ENCODE peak calls at places on chromosomes 11 and 22, in six cellular contexts. Q is GM23248; S is astrocyte; T is neuronal stem cell; C is OCI-LY7; E is CD8-positive, alpha-beta memory T cell. Z is an unnamed sample.
A peak's percentile ranks its signal among the peaks of the same experiment; 100 is the strongest.

GRCh38 chr22:49462795-49463194 is 364.9 kb downstream of the BRD1 start:
- DNase-seq in Q (no peak), S (no peak), T (no peak), C (no peak), E (no peak), Z (no peak)

GRCh38 chr11:28114731-28115130 is 6.5 kb downstream of the METTL15 start:
- DNase-seq in Q (no peak), S (no peak), T (no peak), C (no peak), E (no peak), Z (no peak)

GRCh38 chr22:46931881-46932280 is 169.4 kb downstream of the TBC1D22A start:
- DNase-seq in Q (no peak), S (peak; percentile 87), T (no peak), C (no peak), E (no peak), Z (no peak)

GRCh38 chr11:112762686-112763048 is 198.6 kb upstream of the NCAM1 start:
- DNase-seq in Q (no peak), S (no peak), T (no peak), C (no peak), E (no peak), Z (no peak)

GRCh38 chr11:134612416-134613030 is 200.5 kb upstream of the B3GAT1 start:
- DNase-seq in Q (no peak), S (no peak), T (no peak), C (no peak), E (no peak), Z (no peak)

GRCh38 chr22:49025791-49026475 is 801.7 kb downstream of the BRD1 start:
- DNase-seq in Q (no peak), S (no peak), T (no peak), C (no peak), E (peak; percentile 35), Z (no peak)

GRCh38 chr11:92259861-92260260 is 35.2 kb downstream of the FAT3 start:
- DNase-seq in Q (no peak), S (no peak), T (no peak), C (no peak), E (no peak), Z (peak; percentile 14)

GRCh38 chr11:63793163-63793562 is 20.1 kb upstream of the SPINDOC start:
- DNase-seq in Q (no peak), S (no peak), T (no peak), C (no peak), E (no peak), Z (no peak)

GRCh38 chr11:16834384-16834783 is 95.9 kb downstream of the C11orf58 start:
- DNase-seq in Q (no peak), S (no peak), T (no peak), C (no peak), E (no peak), Z (no peak)

GRCh38 chr11:84396521-84396920 is 1110.4 kb upstream of the CCDC90B start:
- DNase-seq in Q (peak; percentile 60), S (peak; percentile 8), T (no peak), C (no peak), E (no peak), Z (no peak)

GRCh38 chr11:28048812-28049211 is 59.1 kb downstream of the KIF18A start:
- DNase-seq in Q (no peak), S (no peak), T (no peak), C (no peak), E (no peak), Z (no peak)

GRCh38 chr22:31605851-31606585 is 56.0 kb downstream of the PISD start:
- DNase-seq in Q (no peak), S (no peak), T (no peak), C (no peak), E (no peak), Z (no peak)

GRCh38 chr11:72551571-72551970 is 117.2 kb upstream of the CLPB start:
- DNase-seq in Q (no peak), S (no peak), T (no peak), C (no peak), E (no peak), Z (no peak)

GRCh38 chr11:63532799-63533475 is 3.7 kb upstream of the PLAAT4 start:
- DNase-seq in Q (no peak), S (peak; percentile 53), T (no peak), C (no peak), E (no peak), Z (peak; percentile 28)

GRCh38 chr11:36218283-36218921 is 70.8 kb downstream of the COMMD9 start:
- DNase-seq in Q (no peak), S (no peak), T (no peak), C (no peak), E (no peak), Z (no peak)

GRCh38 chr11:123111465-123111864 is 49.5 kb upstream of the HSPA8 start:
- DNase-seq in Q (peak; percentile 73), S (peak; percentile 46), T (peak; percentile 39), C (peak; percentile 66), E (no peak), Z (peak; percentile 70)

GRCh38 chr11:35427158-35427557 is 7.8 kb upstream of the SLC1A2 start:
- DNase-seq in Q (peak; percentile 78), S (peak; percentile 71), T (no peak), C (no peak), E (no peak), Z (no peak)

GRCh38 chr11:65432686-65433582 is 10.3 kb downstream of the NEAT1 start:
- DNase-seq in Q (peak; percentile 62), S (no peak), T (no peak), C (peak; percentile 72), E (peak; percentile 30), Z (no peak)

GRCh38 chr11:110095554-110095953 is 2.4 kb downstream of the ZC3H12C start:
- DNase-seq in Q (peak; percentile 28), S (no peak), T (no peak), C (no peak), E (no peak), Z (no peak)

GRCh38 chr11:6755303-6755952 is 16.3 kb downstream of the OR2AG2 start:
- DNase-seq in Q (peak; percentile 52), S (no peak), T (peak; percentile 44), C (peak; percentile 47), E (peak; percentile 55), Z (peak; percentile 67)

GRCh38 chr11:47394322-47395224 is 13.8 kb upstream of the SLC39A13 start:
- DNase-seq in Q (no peak), S (no peak), T (no peak), C (peak; percentile 88), E (peak; percentile 73), Z (peak; percentile 2)

GRCh38 chr11:78189851-78190250 is 1.1 kb downstream of the USP35 start:
- DNase-seq in Q (peak; percentile 18), S (no peak), T (no peak), C (peak; percentile 39), E (peak; percentile 26), Z (no peak)

GRCh38 chr11:12678991-12679390 is 4.8 kb downstream of the TEAD1 start:
- DNase-seq in Q (no peak), S (no peak), T (no peak), C (no peak), E (no peak), Z (no peak)
- H3K4me1 ChIP-seq in Q (peaks cover 45% of the 10 kb centered on the region), S (peaks cover 39% of the 10 kb centered on the region), T (peaks cover 29% of the 10 kb centered on the region), C (peaks cover 3% of the 10 kb centered on the region), E (peaks cover 7% of the 10 kb centered on the region), Z (peaks cover 68% of the 10 kb centered on the region)

GRCh38 chr22:42685941-42686666 is 34.6 kb downstream of the A4GALT start:
- DNase-seq in Q (no peak), S (no peak), T (no peak), C (no peak), E (no peak), Z (peak; percentile 41)
- H3K4me1 ChIP-seq in Q (peaks cover 45% of the 10 kb centered on the region), S (peaks cover 10% of the 10 kb centered on the region), T (peaks cover 14% of the 10 kb centered on the region), C (peaks cover 14% of the 10 kb centered on the region), E (no peaks in the 10 kb centered on the region), Z (peaks cover 23% of the 10 kb centered on the region)

GRCh38 chr22:24010018-24010391 is 1.1 kb upstream of the CABIN1 start:
- DNase-seq in Q (no peak), S (no peak), T (no peak), C (no peak), E (no peak), Z (no peak)
- H3K4me1 ChIP-seq in Q (peaks cover 9% of the 10 kb centered on the region), S (peaks cover 12% of the 10 kb centered on the region), T (peaks cover 3% of the 10 kb centered on the region), C (peaks cover 14% of the 10 kb centered on the region), E (peaks cover 16% of the 10 kb centered on the region), Z (peaks cover 13% of the 10 kb centered on the region)

DNA sequence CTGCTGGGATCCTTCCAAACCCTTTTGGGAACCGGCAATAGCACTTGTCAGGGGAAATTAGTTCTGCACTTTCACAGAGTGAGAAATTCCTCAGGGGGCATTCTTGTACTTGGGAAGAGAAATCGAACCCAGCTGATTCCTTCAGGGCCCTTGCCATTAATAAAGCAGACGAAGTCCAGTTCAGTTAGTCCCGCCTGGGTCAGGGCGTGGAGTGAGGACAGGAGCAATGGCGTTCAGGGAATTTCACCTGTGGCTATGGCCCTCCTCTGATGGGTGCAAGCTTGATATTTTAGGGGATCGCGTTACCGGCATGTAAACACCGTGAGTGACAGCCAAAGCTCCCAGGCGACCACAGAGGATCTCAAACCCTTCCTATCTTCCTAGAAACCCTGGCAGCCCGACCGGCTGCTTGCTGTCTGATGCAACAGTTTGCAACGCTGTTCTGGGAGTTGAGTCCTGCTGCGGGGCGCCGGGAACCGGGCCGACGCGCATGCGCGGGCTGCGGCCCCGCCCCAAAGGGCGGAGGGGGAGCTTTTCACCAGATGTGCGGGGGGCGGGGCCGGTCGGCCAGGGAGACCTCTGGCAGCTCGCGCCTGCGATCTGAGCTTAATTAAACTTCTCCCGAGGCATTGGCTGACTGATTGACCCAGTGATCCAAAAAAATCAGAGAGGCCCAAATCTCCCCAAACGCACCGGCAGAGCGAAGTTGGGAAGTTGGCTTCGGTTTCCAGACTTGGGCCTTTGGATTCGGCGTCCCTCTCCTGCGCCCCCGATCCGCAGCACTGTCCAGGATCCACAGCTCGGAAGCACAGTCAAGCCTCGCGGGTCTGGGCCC is 34.3 kb upstream of the CREB3L1 start:
- DNase-seq in Q (peak; percentile 96), S (peak; percentile 82), T (peak; percentile 89), C (peak; percentile 95), E (peak; percentile 88), Z (peak; percentile 97)
- H3K4me1 ChIP-seq in Q (peaks cover 54% of the 10 kb centered on the region), S (peaks cover 45% of the 10 kb centered on the region), T (peaks cover 15% of the 10 kb centered on the region), C (peaks cover 18% of the 10 kb centered on the region), E (peaks cover 11% of the 10 kb centered on the region), Z (peaks cover 17% of the 10 kb centered on the region)

GRCh38 chr22:37014415-37014806 is 4.8 kb downstream of the TST start:
- DNase-seq in Q (no peak), S (no peak), T (no peak), C (no peak), E (no peak), Z (no peak)
- H3K4me1 ChIP-seq in Q (no peaks in the 10 kb centered on the region), S (peaks cover 5% of the 10 kb centered on the region), T (peaks cover 10% of the 10 kb centered on the region), C (peaks cover 8% of the 10 kb centered on the region), E (no peaks in the 10 kb centered on the region), Z (peaks cover 17% of the 10 kb centered on the region)

DNA sequence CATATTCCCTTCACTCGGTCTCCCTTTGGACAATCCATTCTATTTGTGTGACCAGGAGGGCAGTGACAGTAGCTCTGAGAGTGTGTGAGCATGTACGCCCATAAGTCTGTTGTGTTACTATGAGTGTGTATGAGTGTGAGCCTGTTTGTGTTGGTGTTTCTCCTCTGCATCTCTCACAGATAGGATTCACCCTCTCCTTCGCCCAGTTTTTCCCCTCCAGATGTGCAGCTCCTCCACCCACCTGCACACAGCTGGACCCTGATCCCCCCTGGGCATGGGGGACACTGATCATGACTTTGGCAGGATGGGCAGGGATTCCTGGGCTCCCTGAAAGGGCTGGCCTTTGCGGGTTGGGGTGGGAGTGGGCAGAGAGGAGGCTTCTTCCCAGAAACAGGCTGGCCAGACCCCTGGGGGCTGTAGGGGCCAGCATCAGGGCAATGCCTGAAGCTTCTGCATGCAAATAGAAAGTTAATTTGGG is 14.5 kb downstream of the PHLDB1 start:
- DNase-seq in Q (no peak), S (no peak), T (no peak), C (no peak), E (no peak), Z (no peak)
- H3K4me1 ChIP-seq in Q (peaks cover 71% of the 10 kb centered on the region), S (peaks cover 64% of the 10 kb centered on the region), T (peaks cover 49% of the 10 kb centered on the region), C (no peaks in the 10 kb centered on the region), E (peaks cover 8% of the 10 kb centered on the region), Z (peaks cover 49% of the 10 kb centered on the region)

GRCh38 chr11:121450424-121450823 is 1.7 kb upstream of the SORL1 start:
- DNase-seq in Q (no peak), S (no peak), T (no peak), C (no peak), E (no peak), Z (no peak)
- H3K4me1 ChIP-seq in Q (no peaks in the 10 kb centered on the region), S (peaks cover 9% of the 10 kb centered on the region), T (peaks cover 9% of the 10 kb centered on the region), C (peaks cover 73% of the 10 kb centered on the region), E (peaks cover 76% of the 10 kb centered on the region), Z (peaks cover 39% of the 10 kb centered on the region)